ENCODE peak calls at places on chromosomes 16 and 17, in ten cellular contexts. N, I, P, O, J, V, L, R, K and Q are unnamed samples.

GRCh38 chr16:31348578-31348977 is 6.4 kb upstream of the ITGAX start:
- DNase-seq in V (no peak), L (no peak), N (no peak), J (no peak), I (no peak), O (no peak), K (no peak), R (no peak), P (no peak), Q (no peak)

GRCh38 chr16:85370881-85371651 is 242.1 kb upstream of the GSE1 start:
- DNase-seq in L (no peak), O (no peak), R (peak; percentile 83), K (peak; percentile 70), N (no peak), V (no peak), J (no peak), I (no peak), P (peak; percentile 88), Q (no peak)

GRCh38 chr17:63082952-63083351 is 116.9 kb downstream of the TANC2 start:
- DNase-seq in L (no peak), P (no peak), I (no peak), O (no peak), R (no peak), J (no peak), V (peak; percentile 55), N (no peak), K (no peak), Q (no peak)

GRCh38 chr16:53745126-53745525 is 41.2 kb downstream of the FTO start:
- DNase-seq in P (no peak), N (no peak), V (no peak), J (no peak), I (no peak), L (no peak), K (no peak), R (no peak), O (no peak), Q (no peak)

GRCh38 chr17:78665385-78665951 is 88.3 kb upstream of the DNAH17 start:
- DNase-seq in L (no peak), P (no peak), I (no peak), J (no peak), N (no peak), K (no peak), O (no peak), R (no peak), V (no peak), Q (no peak)

GRCh38 chr16:87541004-87541881 is 48.4 kb upstream of the ZCCHC14 start:
- DNase-seq in P (no peak), O (no peak), R (peak; percentile 33), N (peak; percentile 37), I (no peak), L (no peak), J (peak; percentile 39), K (peak; percentile 75), V (peak; percentile 79), Q (peak; percentile 63)

GRCh38 chr16:88570691-88571092 is 489 bp downstream of the ZC3H18 start:
- DNase-seq in R (peak; percentile 32), L (no peak), V (no peak), I (peak; percentile 49), P (no peak), K (no peak), O (no peak), J (peak; percentile 55), N (no peak), Q (no peak)

GRCh38 chr17:9987779-9988585 is 82.9 kb upstream of the RCVRN start:
- DNase-seq in V (peak; percentile 21), R (peak; percentile 21), N (peak; percentile 31), L (peak; percentile 57), P (no peak), K (no peak), J (peak; percentile 60), I (peak; percentile 51), O (no peak), Q (no peak)

GRCh38 chr17:35185849-35186248 is 8.3 kb downstream of the SLC35G3 start:
- DNase-seq in J (no peak), R (no peak), O (no peak), V (no peak), K (no peak), I (no peak), N (no peak), L (no peak), P (no peak), Q (no peak)

GRCh38 chr17:1908699-1909309 is 79.0 kb downstream of the RPA1 start:
- DNase-seq in O (no peak), L (peak; percentile 81), I (peak; percentile 79), P (peak; percentile 65), K (peak; percentile 69), R (peak; percentile 57), N (peak; percentile 27), V (peak; percentile 73), J (peak; percentile 83), Q (peak; percentile 50)

GRCh38 chr17:72984145-72984924 is 108.2 kb downstream of the SLC39A11 start:
- DNase-seq in L (no peak), V (peak; percentile 98), P (no peak), O (no peak), N (no peak), J (no peak), K (no peak), R (no peak), I (no peak), Q (no peak)

DNA sequence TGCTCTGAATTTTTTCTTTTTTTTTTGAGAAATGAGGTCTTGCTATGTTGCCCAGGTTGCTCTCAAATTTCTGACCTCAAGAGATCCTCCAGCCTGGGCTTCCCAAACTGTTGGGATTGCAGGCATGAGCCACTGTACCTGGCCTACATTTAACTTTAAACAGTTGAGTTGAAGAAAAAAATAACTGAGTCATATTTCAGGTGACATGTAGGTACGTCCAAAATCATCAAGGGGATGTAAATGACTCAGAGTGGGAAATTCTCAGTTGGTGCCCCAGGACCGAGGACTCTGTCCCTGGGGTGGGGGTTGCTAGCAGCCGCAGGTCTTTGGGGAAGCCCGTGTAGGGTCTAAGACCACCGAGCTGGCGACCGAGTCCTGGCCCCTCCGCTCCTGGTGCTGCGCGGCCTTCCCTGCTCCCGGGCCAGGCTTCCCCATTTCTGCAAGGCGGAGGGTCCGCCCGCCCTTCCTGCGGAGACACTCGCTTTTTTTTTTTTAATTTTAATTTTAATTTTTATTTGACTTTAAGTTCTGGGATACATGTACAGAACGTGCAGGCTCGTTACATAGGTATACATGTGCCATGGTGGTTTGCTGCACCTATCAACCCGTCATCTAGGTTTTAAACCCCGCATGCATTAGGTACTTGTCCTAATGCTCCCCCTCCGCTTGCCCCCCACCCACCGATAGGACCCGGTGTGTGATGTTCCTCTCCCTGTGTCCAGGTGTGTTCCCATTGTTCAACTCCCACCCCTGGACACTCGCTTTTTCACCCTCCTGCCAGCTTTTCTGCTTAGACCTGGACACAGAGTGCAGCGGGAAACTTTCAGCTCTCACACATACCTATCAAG is 12.7 kb upstream of the N4BP1 start:
- DNase-seq in J (no peak), I (no peak), P (peak; percentile 17), R (no peak), O (no peak), V (no peak), N (no peak), K (no peak), L (no peak), Q (no peak)
- TF ChIP-seq CTCF in J (no peak), I (no peak), P (no peak), R (no peak), O (no peak), V (no peak), N (no peak), K (no peak), L (no peak), Q (no peak)

DNA sequence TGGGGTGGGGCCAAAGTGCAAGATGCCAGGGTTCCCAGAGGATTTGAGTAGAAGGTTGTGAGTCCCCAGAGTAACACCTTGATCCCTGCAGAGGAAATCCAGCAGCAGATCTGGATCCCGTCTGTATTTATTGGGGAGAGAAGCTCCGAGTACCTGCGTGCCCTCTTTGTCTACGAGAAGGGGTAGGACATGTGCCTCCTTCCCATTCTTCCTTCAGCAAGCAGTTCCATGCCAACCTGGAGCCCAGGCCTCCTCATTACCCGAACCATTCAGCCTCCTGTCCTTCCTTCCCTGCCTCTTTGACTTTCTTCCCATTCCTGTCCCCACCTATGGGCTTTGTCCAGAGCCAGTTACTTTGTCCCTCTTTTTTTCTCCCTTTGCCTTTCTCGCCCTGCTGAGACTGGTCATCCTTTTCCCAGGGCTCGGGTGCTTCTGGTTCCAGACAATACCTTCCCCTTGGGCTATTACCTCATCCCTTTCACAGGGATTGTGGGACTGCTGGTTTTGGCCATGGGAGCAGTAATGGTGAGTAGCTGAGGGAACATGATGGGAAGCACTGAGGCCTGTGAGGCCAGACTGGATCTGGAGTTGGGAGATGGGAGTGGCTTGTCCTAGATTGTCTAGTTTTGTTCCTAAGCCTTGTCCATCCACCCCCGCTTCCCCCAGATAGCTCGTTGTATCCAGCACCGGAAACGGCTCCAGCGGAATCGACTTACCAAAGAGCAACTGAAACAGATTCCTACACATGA is 2.9 kb downstream of the RNF167 start:
- DNase-seq in I (no peak), P (no peak), K (no peak), O (no peak), V (no peak), N (no peak), L (no peak), R (no peak), J (no peak), Q (no peak)
- H3K27ac ChIP-seq in I (peak overlapping the region; percentile 99), P (peak overlapping the region; percentile 53), K (peak overlapping the region; percentile 99), O (peak overlapping the region; percentile 12), V (no peak overlapping the region), N (no peak overlapping the region), L (no peak overlapping the region), R (peak overlapping the region; percentile 100), J (no peak overlapping the region), Q (no peak overlapping the region)

GRCh38 chr16:20784204-20784603 is 20.4 kb downstream of the ACSM3 start:
- DNase-seq in N (no peak), P (no peak), I (no peak), J (no peak), V (no peak), O (no peak), R (no peak), L (no peak), K (no peak), Q (no peak)

GRCh38 chr16:20792216-20792615 is 14.1 kb downstream of the ERI2 start:
- DNase-seq in I (no peak), L (no peak), P (no peak), V (peak; percentile 6), N (no peak), J (no peak), R (no peak), K (no peak), O (no peak), Q (no peak)

GRCh38 chr16:20789130-20789529 is 17.1 kb downstream of the ERI2 start:
- DNase-seq in L (no peak), R (no peak), K (no peak), N (no peak), P (no peak), V (no peak), I (no peak), J (no peak), O (no peak), Q (no peak)
- TF ChIP-seq CTCF in L (no peak), R (no peak), K (no peak), N (no peak), P (no peak), V (no peak), I (no peak), J (no peak), O (no peak), Q (no peak)

DNA sequence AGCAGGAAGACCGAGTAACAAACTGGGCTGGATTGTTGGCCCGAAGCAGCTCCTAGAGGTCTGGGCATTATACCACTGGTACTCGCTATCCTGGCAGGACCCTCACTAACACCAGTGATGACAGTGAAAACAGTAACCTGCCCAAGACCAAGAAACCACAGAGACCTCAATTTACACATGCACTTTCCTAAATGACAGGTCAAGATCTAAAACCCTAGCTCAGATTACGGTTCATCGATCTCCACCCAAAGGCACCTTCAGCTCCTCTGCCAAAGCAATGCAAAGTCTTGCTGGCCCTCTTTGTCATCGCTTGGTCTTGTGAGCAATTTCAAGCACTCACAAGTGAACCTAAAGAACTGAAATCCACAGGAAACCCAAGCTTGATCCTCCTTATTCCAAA is 1.5 kb downstream of the PIP4K2B start:
- DNase-seq in O (no peak), P (no peak), R (no peak), V (peak; percentile 18), N (no peak), J (no peak), K (no peak), I (no peak), L (no peak), Q (no peak)
- H3K27ac ChIP-seq in O (peak overlapping the region; percentile 100), P (peak overlapping the region; percentile 99), R (peak overlapping the region; percentile 94), V (peak overlapping the region; percentile 30), N (peak overlapping the region; percentile 98), J (peak overlapping the region; percentile 100), K (peak overlapping the region; percentile 98), I (no peak overlapping the region), L (no peak overlapping the region), Q (peak overlapping the region; percentile 99)